ENCODE peak calls at places on chromosomes 11 and 22, in six cellular contexts. One of them, this sample, is unnamed.

GRCh38 chr22:31603574-31603973 is 58.4 kb downstream of the PISD start:
- DNase-seq in KBM-7: no peak
- DNase-seq in NT2/D1: no peak
- DNase-seq in GM18507: no peak
- DNase-seq in EH: no peak
- DNase-seq in activated T-helper 9 cell treated with anti-CD3 and anti-CD28 coated beads, Interleukin-2, amount 50 U/mL, for 16 hours: no peak
- DNase-seq in this sample: no peak

GRCh38 chr11:119093951-119094815 is 7.5 kb downstream of the DPAGT1 start:
- DNase-seq in KBM-7: peak; percentile 40
- DNase-seq in NT2/D1: no peak
- DNase-seq in GM18507: no peak
- DNase-seq in EH: peak; percentile 63
- DNase-seq in activated T-helper 9 cell treated with anti-CD3 and anti-CD28 coated beads, Interleukin-2, amount 50 U/mL, for 16 hours: peak; percentile 42
- DNase-seq in this sample: no peak

GRCh38 chr22:38259370-38259769 is 13.4 kb downstream of the TMEM184B start:
- DNase-seq in KBM-7: no peak
- DNase-seq in NT2/D1: no peak
- DNase-seq in GM18507: no peak
- DNase-seq in EH: no peak
- DNase-seq in activated T-helper 9 cell treated with anti-CD3 and anti-CD28 coated beads, Interleukin-2, amount 50 U/mL, for 16 hours: no peak
- DNase-seq in this sample: no peak

GRCh38 chr11:101477926-101478325 is 105.9 kb downstream of the TRPC6 start:
- DNase-seq in KBM-7: no peak
- DNase-seq in NT2/D1: no peak
- DNase-seq in GM18507: no peak
- DNase-seq in EH: no peak
- DNase-seq in activated T-helper 9 cell treated with anti-CD3 and anti-CD28 coated beads, Interleukin-2, amount 50 U/mL, for 16 hours: no peak
- DNase-seq in this sample: no peak

GRCh38 chr22:49196046-49196511 is 631.6 kb downstream of the BRD1 start:
- DNase-seq in KBM-7: no peak
- DNase-seq in NT2/D1: no peak
- DNase-seq in GM18507: no peak
- DNase-seq in EH: no peak
- DNase-seq in activated T-helper 9 cell treated with anti-CD3 and anti-CD28 coated beads, Interleukin-2, amount 50 U/mL, for 16 hours: no peak
- DNase-seq in this sample: no peak

GRCh38 chr11:83054001-83054400 is 17.7 kb downstream of the RAB30 start:
- DNase-seq in KBM-7: peak; percentile 31
- DNase-seq in NT2/D1: no peak
- DNase-seq in GM18507: no peak
- DNase-seq in EH: no peak
- DNase-seq in activated T-helper 9 cell treated with anti-CD3 and anti-CD28 coated beads, Interleukin-2, amount 50 U/mL, for 16 hours: no peak
- DNase-seq in this sample: no peak

GRCh38 chr11:95283653-95284052 is 52.7 kb upstream of the SESN3 start:
- DNase-seq in KBM-7: no peak
- DNase-seq in NT2/D1: no peak
- DNase-seq in GM18507: no peak
- DNase-seq in EH: no peak
- DNase-seq in activated T-helper 9 cell treated with anti-CD3 and anti-CD28 coated beads, Interleukin-2, amount 50 U/mL, for 16 hours: no peak
- DNase-seq in this sample: no peak

GRCh38 chr11:61161190-61162091 is at the start of gene VPS37C:
- DNase-seq in KBM-7: peak; percentile 91
- DNase-seq in NT2/D1: peak; percentile 74
- DNase-seq in GM18507: peak; percentile 87
- DNase-seq in EH: peak; percentile 88
- DNase-seq in activated T-helper 9 cell treated with anti-CD3 and anti-CD28 coated beads, Interleukin-2, amount 50 U/mL, for 16 hours: peak; percentile 86
- DNase-seq in this sample: peak; percentile 27

GRCh38 chr11:27464155-27464759 is 8.3 kb downstream of the LGR4 start:
- DNase-seq in KBM-7: no peak
- DNase-seq in NT2/D1: no peak
- DNase-seq in GM18507: no peak
- DNase-seq in EH: peak; percentile 64
- DNase-seq in activated T-helper 9 cell treated with anti-CD3 and anti-CD28 coated beads, Interleukin-2, amount 50 U/mL, for 16 hours: no peak
- DNase-seq in this sample: no peak

GRCh38 chr11:45830596-45830995 is 16.7 kb upstream of the CRY2 start:
- DNase-seq in KBM-7: no peak
- DNase-seq in NT2/D1: no peak
- DNase-seq in GM18507: no peak
- DNase-seq in EH: no peak
- DNase-seq in activated T-helper 9 cell treated with anti-CD3 and anti-CD28 coated beads, Interleukin-2, amount 50 U/mL, for 16 hours: no peak
- DNase-seq in this sample: no peak

GRCh38 chr11:46491661-46492331 is 100.2 kb upstream of the CHRM4 start:
- DNase-seq in KBM-7: no peak
- DNase-seq in NT2/D1: no peak
- DNase-seq in GM18507: no peak
- DNase-seq in EH: peak; percentile 26
- DNase-seq in activated T-helper 9 cell treated with anti-CD3 and anti-CD28 coated beads, Interleukin-2, amount 50 U/mL, for 16 hours: no peak
- DNase-seq in this sample: no peak

GRCh38 chr22:46025973-46026906 is 49.3 kb upstream of the WNT7B start:
- DNase-seq in KBM-7: no peak
- DNase-seq in NT2/D1: no peak
- DNase-seq in GM18507: no peak
- DNase-seq in EH: no peak
- DNase-seq in activated T-helper 9 cell treated with anti-CD3 and anti-CD28 coated beads, Interleukin-2, amount 50 U/mL, for 16 hours: no peak
- DNase-seq in this sample: no peak

GRCh38 chr11:134639586-134640330 is 227.7 kb upstream of the B3GAT1 start:
- DNase-seq in KBM-7: no peak
- DNase-seq in NT2/D1: no peak
- DNase-seq in GM18507: no peak
- DNase-seq in EH: no peak
- DNase-seq in activated T-helper 9 cell treated with anti-CD3 and anti-CD28 coated beads, Interleukin-2, amount 50 U/mL, for 16 hours: no peak
- DNase-seq in this sample: no peak

GRCh38 chr11:111303476-111303875 is 5.1 kb downstream of the POU2AF3 start:
- DNase-seq in KBM-7: no peak
- DNase-seq in NT2/D1: no peak
- DNase-seq in GM18507: no peak
- DNase-seq in EH: no peak
- DNase-seq in activated T-helper 9 cell treated with anti-CD3 and anti-CD28 coated beads, Interleukin-2, amount 50 U/mL, for 16 hours: no peak
- DNase-seq in this sample: no peak

GRCh38 chr11:12724301-12725046 is 50.3 kb downstream of the TEAD1 start:
- DNase-seq in KBM-7: peak; percentile 12
- DNase-seq in NT2/D1: peak; percentile 35
- DNase-seq in GM18507: no peak
- DNase-seq in EH: peak; percentile 94
- DNase-seq in activated T-helper 9 cell treated with anti-CD3 and anti-CD28 coated beads, Interleukin-2, amount 50 U/mL, for 16 hours: no peak
- DNase-seq in this sample: peak; percentile 74

GRCh38 chr11:73810637-73811036 is 23.0 kb downstream of the MRPL48 start:
- DNase-seq in KBM-7: no peak
- DNase-seq in NT2/D1: no peak
- DNase-seq in GM18507: no peak
- DNase-seq in EH: peak; percentile 45
- DNase-seq in activated T-helper 9 cell treated with anti-CD3 and anti-CD28 coated beads, Interleukin-2, amount 50 U/mL, for 16 hours: no peak
- DNase-seq in this sample: no peak

GRCh38 chr11:132994038-132994502 is 538.2 kb downstream of the OPCML start:
- DNase-seq in KBM-7: no peak
- DNase-seq in NT2/D1: no peak
- DNase-seq in GM18507: no peak
- DNase-seq in EH: peak; percentile 4
- DNase-seq in activated T-helper 9 cell treated with anti-CD3 and anti-CD28 coated beads, Interleukin-2, amount 50 U/mL, for 16 hours: no peak
- DNase-seq in this sample: no peak

GRCh38 chr11:65186701-65187100 is 5.0 kb downstream of the CAPN1 start:
- DNase-seq in KBM-7: no peak
- DNase-seq in NT2/D1: no peak
- DNase-seq in GM18507: no peak
- DNase-seq in EH: no peak
- DNase-seq in activated T-helper 9 cell treated with anti-CD3 and anti-CD28 coated beads, Interleukin-2, amount 50 U/mL, for 16 hours: no peak
- DNase-seq in this sample: no peak

GRCh38 chr11:72067676-72068075 is 12.7 kb downstream of the NUMA1 start:
- DNase-seq in KBM-7: no peak
- DNase-seq in NT2/D1: no peak
- DNase-seq in GM18507: no peak
- DNase-seq in EH: no peak
- DNase-seq in activated T-helper 9 cell treated with anti-CD3 and anti-CD28 coated beads, Interleukin-2, amount 50 U/mL, for 16 hours: no peak
- DNase-seq in this sample: no peak

GRCh38 chr11:63508009-63508408 is 2.1 kb downstream of the LGALS12 start:
- DNase-seq in KBM-7: peak; percentile 64
- DNase-seq in NT2/D1: no peak
- DNase-seq in GM18507: no peak
- DNase-seq in EH: peak; percentile 36
- DNase-seq in activated T-helper 9 cell treated with anti-CD3 and anti-CD28 coated beads, Interleukin-2, amount 50 U/mL, for 16 hours: no peak
- DNase-seq in this sample: no peak

GRCh38 chr11:93857413-93858185 is 7.2 kb upstream of the VSTM5 start:
- DNase-seq in KBM-7: no peak
- DNase-seq in NT2/D1: no peak
- DNase-seq in GM18507: no peak
- DNase-seq in EH: peak; percentile 21
- DNase-seq in activated T-helper 9 cell treated with anti-CD3 and anti-CD28 coated beads, Interleukin-2, amount 50 U/mL, for 16 hours: no peak
- DNase-seq in this sample: no peak

GRCh38 chr11:2807276-2807681 is 78.3 kb downstream of the CDKN1C start:
- DNase-seq in KBM-7: no peak
- DNase-seq in NT2/D1: no peak
- DNase-seq in GM18507: no peak
- DNase-seq in EH: no peak
- DNase-seq in activated T-helper 9 cell treated with anti-CD3 and anti-CD28 coated beads, Interleukin-2, amount 50 U/mL, for 16 hours: no peak
- DNase-seq in this sample: no peak

GRCh38 chr11:114064216-114064615 is 4.7 kb downstream of the ZBTB16 start:
- DNase-seq in KBM-7: no peak
- DNase-seq in NT2/D1: no peak
- DNase-seq in GM18507: no peak
- DNase-seq in EH: no peak
- DNase-seq in activated T-helper 9 cell treated with anti-CD3 and anti-CD28 coated beads, Interleukin-2, amount 50 U/mL, for 16 hours: no peak
- DNase-seq in this sample: no peak

This sample was measured in iPS DF 6.9.